ENCODE peak calls at places on chromosomes 4 and X, in five cellular contexts. One of them, this sample, is unnamed.

GRCh38 chr4:42396361-42397255 is 680 bp upstream of the SHISA3 start:
- DNase-seq in stomach: no peak
- DNase-seq in spleen: no peak
- DNase-seq in RWPE1: no peak
- DNase-seq in upper lobe of right lung: no peak
- DNase-seq in this sample: no peak

GRCh38 chrX:46575991-46576392 is 2.4 kb downstream of the CHST7 start:
- DNase-seq in RWPE1: no peak
- DNase-seq in spleen: no peak
- DNase-seq in stomach: no peak
- DNase-seq in upper lobe of right lung: no peak
- DNase-seq in this sample: no peak

GRCh38 chr4:2833671-2834000 is 10.0 kb upstream of the ADD1 start:
- DNase-seq in spleen: no peak
- DNase-seq in RWPE1: no peak
- DNase-seq in stomach: peak; percentile 17
- DNase-seq in upper lobe of right lung: no peak
- DNase-seq in this sample: no peak

GRCh38 chrX:40912166-40912565 is 173.1 kb upstream of the USP9X start:
- DNase-seq in RWPE1: no peak
- DNase-seq in spleen: no peak
- DNase-seq in upper lobe of right lung: no peak
- DNase-seq in stomach: no peak
- DNase-seq in this sample: no peak

GRCh38 chr4:142777045-142777743 is 68.9 kb downstream of the INPP4B start:
- DNase-seq in stomach: no peak
- DNase-seq in RWPE1: no peak
- DNase-seq in upper lobe of right lung: no peak
- DNase-seq in spleen: no peak
- DNase-seq in this sample: peak; percentile 85

GRCh38 chr4:169164669-169165415 is 105.9 kb downstream of the SH3RF1 start:
- DNase-seq in stomach: no peak
- DNase-seq in upper lobe of right lung: no peak
- DNase-seq in spleen: no peak
- DNase-seq in RWPE1: no peak
- DNase-seq in this sample: no peak

GRCh38 chr4:121256346-121256745 is 92.2 kb upstream of the TNIP3 start:
- DNase-seq in RWPE1: peak; percentile 92
- DNase-seq in spleen: no peak
- DNase-seq in upper lobe of right lung: no peak
- DNase-seq in stomach: no peak
- DNase-seq in this sample: peak; percentile 56

GRCh38 chrX:153966841-153967535 is 4.6 kb downstream of the HCFC1 start:
- DNase-seq in upper lobe of right lung: no peak
- DNase-seq in stomach: no peak
- DNase-seq in spleen: no peak
- DNase-seq in RWPE1: no peak
- DNase-seq in this sample: no peak

GRCh38 chr4:4248885-4249203 is 821 bp upstream of the TMEM128 start:
- DNase-seq in stomach: no peak
- DNase-seq in RWPE1: no peak
- DNase-seq in upper lobe of right lung: no peak
- DNase-seq in spleen: no peak
- DNase-seq in this sample: no peak

GRCh38 chr4:107894138-107894603 is 37.2 kb upstream of the CYP2U1 start:
- DNase-seq in RWPE1: no peak
- DNase-seq in spleen: no peak
- DNase-seq in upper lobe of right lung: no peak
- DNase-seq in stomach: no peak
- DNase-seq in this sample: no peak

GRCh38 chr4:114488301-114488982 is 110.2 kb upstream of the UGT8 start:
- DNase-seq in upper lobe of right lung: no peak
- DNase-seq in spleen: no peak
- DNase-seq in RWPE1: no peak
- DNase-seq in stomach: no peak
- DNase-seq in this sample: no peak

GRCh38 chr4:38618510-38618909 is 45.5 kb upstream of the KLF3 start:
- DNase-seq in upper lobe of right lung: no peak
- DNase-seq in spleen: no peak
- DNase-seq in stomach: no peak
- DNase-seq in RWPE1: no peak
- DNase-seq in this sample: no peak

GRCh38 chr4:122341906-122342305 is 36.9 kb upstream of the ADAD1 start:
- DNase-seq in RWPE1: peak; percentile 41
- DNase-seq in upper lobe of right lung: no peak
- DNase-seq in stomach: no peak
- DNase-seq in spleen: no peak
- DNase-seq in this sample: peak; percentile 64

GRCh38 chr4:16224264-16224663 is 2.0 kb downstream of the TAPT1 start:
- DNase-seq in spleen: no peak
- DNase-seq in stomach: no peak
- DNase-seq in RWPE1: no peak
- DNase-seq in upper lobe of right lung: no peak
- DNase-seq in this sample: no peak

GRCh38 chrX:150084474-150085229 is 146.4 kb upstream of the EOLA2 start:
- DNase-seq in spleen: no peak
- DNase-seq in stomach: no peak
- DNase-seq in RWPE1: no peak
- DNase-seq in upper lobe of right lung: no peak
- DNase-seq in this sample: no peak

GRCh38 chr4:7802093-7802726 is 137.5 kb downstream of the AFAP1 start:
- DNase-seq in spleen: peak; percentile 87
- DNase-seq in RWPE1: peak; percentile 77
- DNase-seq in stomach: peak; percentile 82
- DNase-seq in upper lobe of right lung: peak; percentile 80
- DNase-seq in this sample: no peak

GRCh38 chr4:183659919-183660318 is 826 bp downstream of the TRAPPC11 start:
- DNase-seq in spleen: no peak
- DNase-seq in RWPE1: no peak
- DNase-seq in stomach: no peak
- DNase-seq in upper lobe of right lung: no peak
- DNase-seq in this sample: no peak

GRCh38 chr4:38105475-38105874 is 145.3 kb downstream of the PTTG2 start:
- DNase-seq in spleen: no peak
- DNase-seq in RWPE1: no peak
- DNase-seq in upper lobe of right lung: no peak
- DNase-seq in stomach: no peak
- DNase-seq in this sample: no peak

GRCh38 chr4:69708211-69708610 is 52.2 kb downstream of the SULT1B1 start:
- DNase-seq in stomach: no peak
- DNase-seq in RWPE1: peak; percentile 26
- DNase-seq in upper lobe of right lung: no peak
- DNase-seq in spleen: no peak
- DNase-seq in this sample: no peak

GRCh38 chrX:110383414-110383813 is 24.8 kb downstream of the RTL9 start:
- DNase-seq in spleen: no peak
- DNase-seq in RWPE1: no peak
- DNase-seq in stomach: no peak
- DNase-seq in upper lobe of right lung: no peak
- DNase-seq in this sample: no peak

GRCh38 chr4:151807220-151807619 is 46.4 kb upstream of the GATB start:
- DNase-seq in upper lobe of right lung: no peak
- DNase-seq in RWPE1: no peak
- DNase-seq in stomach: no peak
- DNase-seq in spleen: no peak
- DNase-seq in this sample: no peak

GRCh38 chrX:111282141-111282540 is 11.9 kb upstream of the CAPN6 start:
- DNase-seq in upper lobe of right lung: no peak
- DNase-seq in RWPE1: no peak
- DNase-seq in stomach: no peak
- DNase-seq in spleen: no peak
- DNase-seq in this sample: no peak

GRCh38 chr4:101753702-101754101 is 36.8 kb upstream of the BANK1 start:
- DNase-seq in RWPE1: no peak
- DNase-seq in upper lobe of right lung: no peak
- DNase-seq in stomach: no peak
- DNase-seq in spleen: no peak
- DNase-seq in this sample: no peak

GRCh38 chr4:87541956-87542709 is 13.0 kb upstream of the SPARCL1 start:
- DNase-seq in upper lobe of right lung: no peak
- DNase-seq in stomach: no peak
- DNase-seq in spleen: no peak
- DNase-seq in RWPE1: no peak
- DNase-seq in this sample: no peak

GRCh38 chr4:156970501-156971167 is 965 bp downstream of the PDGFC start:
- DNase-seq in RWPE1: peak; percentile 66
- DNase-seq in spleen: peak; percentile 84
- DNase-seq in stomach: peak; percentile 64
- DNase-seq in upper lobe of right lung: peak; percentile 85
- DNase-seq in this sample: no peak

GRCh38 chrX:109740076-109740809 is 7.2 kb upstream of the ACSL4 start:
- DNase-seq in RWPE1: peak; percentile 18
- DNase-seq in upper lobe of right lung: no peak
- DNase-seq in spleen: no peak
- DNase-seq in stomach: no peak
- DNase-seq in this sample: no peak

GRCh38 chrX:154507673-154508072 is 8.4 kb downstream of the FAM3A start:
- DNase-seq in RWPE1: no peak
- DNase-seq in stomach: no peak
- DNase-seq in upper lobe of right lung: no peak
- DNase-seq in spleen: peak; percentile 63
- DNase-seq in this sample: no peak

GRCh38 chr4:136637071-136637777 is 895.1 kb downstream of the PCDH18 start:
- DNase-seq in stomach: no peak
- DNase-seq in RWPE1: no peak
- DNase-seq in upper lobe of right lung: no peak
- DNase-seq in spleen: no peak
- DNase-seq in this sample: no peak

GRCh38 chr4:15303052-15303641 is 124.7 kb upstream of the C1QTNF7 start:
- DNase-seq in RWPE1: peak; percentile 21
- DNase-seq in spleen: no peak
- DNase-seq in upper lobe of right lung: no peak
- DNase-seq in stomach: no peak
- DNase-seq in this sample: peak; percentile 65

GRCh38 chrX:39875834-39876625 is 221.7 kb downstream of the BCOR start:
- DNase-seq in stomach: no peak
- DNase-seq in RWPE1: no peak
- DNase-seq in spleen: no peak
- DNase-seq in upper lobe of right lung: no peak
- DNase-seq in this sample: no peak
- H3K27ac ChIP-seq in stomach: no peak overlapping the region
- H3K27ac ChIP-seq in RWPE1: peak overlapping the region; percentile 54
- H3K27ac ChIP-seq in spleen: no peak overlapping the region
- H3K27ac ChIP-seq in upper lobe of right lung: no peak overlapping the region
- H3K27ac ChIP-seq in this sample: no peak overlapping the region

GRCh38 chrX:9148626-9149385 is 114.9 kb upstream of the FAM9B start:
- DNase-seq in spleen: no peak
- DNase-seq in RWPE1: peak; percentile 17
- DNase-seq in stomach: no peak
- DNase-seq in upper lobe of right lung: no peak
- DNase-seq in this sample: no peak

GRCh38 chrX:9144643-9145290 is 110.8 kb upstream of the FAM9B start:
- DNase-seq in spleen: no peak
- DNase-seq in stomach: no peak
- DNase-seq in upper lobe of right lung: peak; percentile 37
- DNase-seq in RWPE1: no peak
- DNase-seq in this sample: no peak

GRCh38 chrX:9147631-9148189 is 113.8 kb upstream of the FAM9B start:
- DNase-seq in RWPE1: no peak
- DNase-seq in stomach: no peak
- DNase-seq in upper lobe of right lung: no peak
- DNase-seq in spleen: no peak
- DNase-seq in this sample: no peak

GRCh38 chrX:9147086-9147485 is 113.2 kb upstream of the FAM9B start:
- DNase-seq in spleen: no peak
- DNase-seq in stomach: no peak
- DNase-seq in upper lobe of right lung: no peak
- DNase-seq in RWPE1: no peak
- DNase-seq in this sample: no peak

GRCh38 chrX:9146657-9147056 is 112.7 kb upstream of the FAM9B start:
- DNase-seq in RWPE1: no peak
- DNase-seq in upper lobe of right lung: no peak
- DNase-seq in spleen: no peak
- DNase-seq in stomach: no peak
- DNase-seq in this sample: no peak
- H3K27ac ChIP-seq in RWPE1: no peak overlapping the region
- H3K27ac ChIP-seq in upper lobe of right lung: no peak overlapping the region
- H3K27ac ChIP-seq in spleen: no peak overlapping the region
- H3K27ac ChIP-seq in stomach: no peak overlapping the region
- H3K27ac ChIP-seq in this sample: no peak overlapping the region

DNA sequence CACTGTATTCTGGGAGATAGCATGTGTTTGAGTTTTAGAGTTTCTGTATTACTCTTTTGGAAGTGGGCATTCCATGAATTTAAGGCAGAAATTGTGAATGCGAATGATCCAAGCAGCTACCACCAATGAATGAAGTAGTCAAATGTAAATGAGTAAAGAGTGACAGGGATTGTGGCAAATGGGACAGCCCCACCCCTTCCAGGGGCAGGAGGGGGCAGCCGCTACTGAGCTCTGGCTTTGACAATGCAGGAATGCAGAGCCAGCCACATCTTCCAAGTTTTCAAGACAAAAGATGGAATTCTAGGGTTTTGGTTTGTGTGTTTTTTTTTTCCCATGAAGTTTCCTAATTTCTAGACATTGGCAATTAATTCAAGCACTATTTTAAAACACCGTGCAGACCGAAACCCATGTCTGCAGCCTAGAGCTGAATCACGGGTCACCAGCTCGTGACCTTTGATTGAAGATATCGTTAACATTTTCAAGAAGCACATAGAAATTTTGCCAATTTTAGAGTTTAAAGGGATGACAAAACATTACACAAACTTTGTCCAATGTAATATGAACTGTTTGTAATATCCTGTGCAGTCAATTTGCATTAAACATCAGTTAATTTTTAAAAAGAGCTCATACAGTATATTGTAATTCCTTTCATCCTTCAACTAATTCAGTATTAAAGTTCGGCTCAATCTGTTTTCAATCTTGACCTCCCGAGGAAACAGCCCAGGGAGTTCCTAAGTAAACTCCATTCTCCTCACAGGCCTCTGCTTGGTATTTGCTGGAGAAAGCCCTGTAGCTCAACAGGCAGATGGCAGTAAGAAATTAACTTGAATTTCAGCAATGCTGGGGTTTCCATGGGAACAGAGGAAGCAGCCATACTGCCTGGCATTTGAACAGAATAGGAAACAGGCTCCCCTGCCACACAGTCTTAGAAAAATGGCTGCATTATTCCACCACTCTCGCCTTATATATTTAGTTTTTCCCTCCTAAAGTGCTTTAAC is 83.4 kb downstream of the UCHL1 start:
- DNase-seq in upper lobe of right lung: no peak
- DNase-seq in RWPE1: no peak
- DNase-seq in spleen: no peak
- DNase-seq in stomach: no peak
- DNase-seq in this sample: no peak
- H3K27ac ChIP-seq in upper lobe of right lung: peak overlapping the region; percentile 5
- H3K27ac ChIP-seq in RWPE1: no peak overlapping the region
- H3K27ac ChIP-seq in spleen: no peak overlapping the region
- H3K27ac ChIP-seq in stomach: no peak overlapping the region
- H3K27ac ChIP-seq in this sample: no peak overlapping the region

DNA sequence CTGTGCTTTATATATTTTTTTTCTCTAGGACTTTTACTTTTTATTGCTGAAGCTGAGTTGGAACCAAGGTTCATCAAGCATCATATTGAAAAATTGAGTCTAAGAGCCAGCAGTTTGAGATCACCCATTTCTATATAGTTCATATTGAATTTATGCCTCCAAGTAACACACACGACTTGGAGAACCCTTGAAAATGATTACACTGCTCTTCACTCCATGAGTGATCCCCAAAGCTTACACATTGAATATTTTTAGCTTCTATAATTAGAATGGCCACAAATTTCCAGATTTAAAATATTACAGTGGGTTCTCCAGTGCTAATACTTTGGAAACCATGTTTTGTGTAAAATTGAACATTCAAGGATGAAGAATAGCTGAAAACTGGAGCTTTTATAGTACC is 144.4 kb upstream of the SLC4A4 start:
- DNase-seq in RWPE1: no peak
- DNase-seq in upper lobe of right lung: no peak
- DNase-seq in spleen: no peak
- DNase-seq in stomach: no peak
- DNase-seq in this sample: no peak
- H3K27ac ChIP-seq in RWPE1: no peak overlapping the region
- H3K27ac ChIP-seq in upper lobe of right lung: no peak overlapping the region
- H3K27ac ChIP-seq in spleen: no peak overlapping the region
- H3K27ac ChIP-seq in stomach: no peak overlapping the region
- H3K27ac ChIP-seq in this sample: no peak overlapping the region